ENCODE peak calls at places on chromosomes 6 and 20, in nine cellular contexts. D is hepatocyte, S is neural progenitor cell, P is PC-3, U is HCT116, B is GM23248, R is OCI-LY7, J is MM.1S, I is SK-N-SH. M is an unnamed sample.
A peak's percentile ranks its signal among the peaks of the same experiment; 100 is the strongest.

GRCh38 chr6:7047966-7048365 is 59.8 kb upstream of the RREB1 start:
- DNase-seq in B (peak; percentile 20), U (no peak), R (no peak), P (peak; percentile 55), D (peak; percentile 33), I (no peak), J (no peak), S (no peak), M (no peak)

GRCh38 chr6:163419413-163420314 is 5.1 kb downstream of the QKI start:
- DNase-seq in S (no peak), J (no peak), P (peak; percentile 28), I (no peak), D (no peak), U (no peak), R (no peak), B (peak; percentile 70), M (no peak)

GRCh38 chr6:158174514-158174913 is 6.4 kb downstream of the GTF2H5 start:
- DNase-seq in D (no peak), B (peak; percentile 92), S (no peak), P (peak; percentile 64), I (peak; percentile 10), J (no peak), U (no peak), R (no peak), M (no peak)

GRCh38 chr20:47784599-47785320 is 521 bp downstream of the SULF2 start:
- DNase-seq in I (peak; percentile 67), R (no peak), U (no peak), D (peak; percentile 68), B (peak; percentile 54), P (peak; percentile 74), J (peak; percentile 34), S (peak; percentile 72), M (peak; percentile 69)

GRCh38 chr20:23159256-23159922 is 73.3 kb upstream of the CD93 start:
- DNase-seq in U (no peak), R (no peak), B (no peak), J (no peak), P (no peak), S (no peak), D (no peak), I (no peak), M (no peak)

GRCh38 chr6:7803219-7803618 is 77.3 kb downstream of the BMP6 start:
- DNase-seq in U (no peak), I (no peak), S (no peak), R (no peak), B (no peak), J (no peak), P (no peak), D (no peak), M (no peak)

GRCh38 chr6:6519028-6519427 is 69.5 kb upstream of the LY86 start:
- DNase-seq in U (no peak), I (no peak), B (no peak), R (no peak), D (no peak), S (no peak), P (no peak), J (no peak), M (no peak)

GRCh38 chr20:41098703-41099250 is 38.6 kb upstream of the PLCG1 start:
- DNase-seq in J (no peak), D (no peak), B (peak; percentile 79), S (no peak), P (no peak), U (no peak), I (peak; percentile 35), R (no peak), M (no peak)

GRCh38 chr6:74213995-74214394 is 518.0 kb downstream of the CD109 start:
- DNase-seq in S (no peak), J (no peak), R (no peak), D (no peak), I (no peak), P (peak; percentile 87), U (no peak), B (no peak), M (no peak)

GRCh38 chr20:51600016-51600420 is 57.5 kb upstream of the NFATC2 start:
- DNase-seq in P (no peak), B (no peak), I (no peak), U (no peak), D (no peak), J (no peak), S (peak; percentile 14), R (no peak), M (no peak)

GRCh38 chr6:11018225-11018624 is 25.9 kb downstream of the ELOVL2 start:
- DNase-seq in D (no peak), U (no peak), B (no peak), J (no peak), P (no peak), S (no peak), R (no peak), I (no peak), M (no peak)
- TF ChIP-seq EZH2phosphoT487 in D (no peak), U (no peak), B (no peak), J (no peak), P (no peak), S (no peak), R (no peak), I (no peak), M (no peak)

DNA sequence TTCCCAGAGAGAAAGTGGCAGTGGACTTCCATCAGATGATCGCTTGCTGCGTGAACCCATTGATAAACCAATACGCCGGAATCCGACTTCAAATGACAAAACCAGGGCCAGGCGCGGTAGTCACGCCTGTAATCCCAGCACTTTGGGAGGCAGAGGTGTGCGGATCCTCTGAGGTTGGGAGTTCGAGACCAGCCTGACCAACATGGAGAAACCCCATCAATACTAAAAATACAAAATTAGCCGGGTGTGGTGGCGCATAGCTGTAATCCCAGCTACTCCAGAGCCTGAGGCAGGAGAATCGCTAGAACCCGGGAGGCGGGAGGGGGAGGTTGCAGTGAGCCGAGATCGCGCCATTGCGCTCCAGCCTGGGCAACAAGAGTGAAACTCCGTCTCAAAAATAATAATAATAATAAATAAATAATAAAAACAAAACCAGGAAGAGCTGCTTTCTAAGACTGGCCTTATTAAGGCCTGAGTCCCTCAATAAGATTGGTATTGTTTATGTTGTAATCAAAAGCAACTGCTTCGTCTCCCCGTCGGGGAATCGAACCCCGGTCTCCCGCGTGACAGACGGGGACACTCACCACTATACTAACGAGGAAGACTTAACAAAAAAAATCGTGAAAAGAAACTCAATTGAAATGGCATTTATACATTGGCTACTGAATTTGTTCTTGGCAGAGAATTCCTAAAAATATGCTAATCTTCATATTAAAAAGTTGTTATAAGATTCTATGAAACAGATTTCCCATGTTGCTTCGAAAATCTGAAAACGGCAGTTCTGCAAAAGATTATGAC is 110.2 kb upstream of the ZNF184 start:
- DNase-seq in S (peak; percentile 58), I (peak; percentile 55), P (peak; percentile 86), J (no peak), B (peak; percentile 63), R (no peak), U (no peak), D (peak; percentile 48), M (peak; percentile 72)
- TF ChIP-seq EZH2phosphoT487 in S (no peak), I (no peak), P (no peak), J (no peak), B (no peak), R (no peak), U (no peak), D (no peak), M (no peak)

GRCh38 chr20:38434310-38434741 is 802 bp downstream of the SNHG17 start:
- DNase-seq in U (no peak), J (peak; percentile 35), B (peak; percentile 63), S (peak; percentile 42), I (peak; percentile 43), R (peak; percentile 44), P (no peak), D (peak; percentile 45), M (peak; percentile 21)
- TF ChIP-seq EZH2phosphoT487 in U (no peak), J (no peak), B (no peak), S (no peak), I (no peak), R (no peak), P (no peak), D (no peak), M (no peak)

GRCh38 chr20:45835230-45836224 is 1.9 kb downstream of the SNX21 start:
- DNase-seq in B (peak; percentile 95), S (no peak), R (no peak), D (no peak), U (no peak), P (peak; percentile 95), I (no peak), J (no peak), M (no peak)

GRCh38 chr20:45834797-45835161 is 1.2 kb downstream of the SNX21 start:
- DNase-seq in J (no peak), R (no peak), I (no peak), U (no peak), B (peak; percentile 21), P (no peak), D (no peak), S (no peak), M (no peak)

GRCh38 chr20:45833030-45833882 is at the start of gene SNX21:
- DNase-seq in S (peak; percentile 90), I (peak; percentile 93), R (no peak), U (no peak), B (peak; percentile 96), D (peak; percentile 91), P (peak; percentile 82), J (peak; percentile 18), M (peak; percentile 93)

GRCh38 chr20:45832619-45833018 is 980 bp upstream of the SNX21 start:
- DNase-seq in P (no peak), R (no peak), B (no peak), S (no peak), I (no peak), J (no peak), D (no peak), U (no peak), M (no peak)

DNA sequence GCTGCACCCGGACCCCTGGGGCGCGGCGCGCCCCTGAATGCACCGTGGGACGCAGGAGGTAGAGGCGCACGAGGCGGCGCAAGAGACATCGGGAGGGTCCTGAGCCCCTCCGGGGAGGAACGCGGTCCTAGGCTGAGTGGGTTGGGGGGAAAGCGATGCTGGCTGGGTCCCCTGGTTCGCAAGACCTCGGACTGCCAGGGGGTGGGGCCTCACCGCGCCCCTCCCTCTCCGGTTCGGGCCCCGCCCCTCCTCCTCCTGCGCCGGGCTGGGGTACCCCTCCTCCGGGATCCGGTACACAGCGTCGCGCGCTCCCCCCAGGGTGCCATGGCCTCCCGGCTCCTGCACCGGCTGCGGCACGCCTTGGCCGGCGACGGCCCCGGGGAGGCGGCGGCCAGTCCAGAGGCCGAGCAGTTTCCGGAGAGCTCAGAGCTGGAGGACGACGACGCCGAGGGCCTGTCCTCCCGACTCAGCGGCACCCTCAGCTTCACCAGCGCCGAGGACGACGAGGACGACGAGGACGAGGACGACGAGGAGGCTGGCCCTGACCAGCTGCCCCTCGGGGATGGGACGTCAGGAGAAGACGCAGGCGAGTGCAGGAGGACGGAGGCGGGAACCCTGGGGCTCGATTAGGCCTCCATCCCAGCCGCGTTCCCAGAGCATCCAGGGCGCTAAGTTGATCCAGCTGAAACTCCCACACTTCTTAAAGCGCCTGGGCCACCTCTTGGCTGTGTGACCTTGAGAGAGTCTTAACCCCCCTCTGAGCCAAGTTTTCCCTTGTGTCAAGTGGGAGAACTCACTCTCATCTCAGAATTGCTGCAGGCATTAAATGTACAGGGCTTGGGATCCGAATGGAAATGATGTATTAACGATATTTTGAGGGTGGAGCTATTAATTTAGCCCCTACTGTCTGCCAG is 541 bp downstream of the SNX21 start:
- DNase-seq in B (peak; percentile 80), R (no peak), D (peak; percentile 81), I (peak; percentile 98), U (no peak), S (peak; percentile 85), P (peak; percentile 67), J (no peak), M (peak; percentile 84)
- TF ChIP-seq EZH2phosphoT487 in B (no peak), R (no peak), D (no peak), I (no peak), U (no peak), S (no peak), P (no peak), J (no peak), M (no peak)